ENCODE peak calls at places on chromosomes 6 and 20, in five cellular contexts. F is pancreas, R is PC-9, T is endodermal cell, U is IMR-90. G is an unnamed sample. For H3K4me1, the result is how much of the 10 kb centered on the place peaks cover.

GRCh38 chr6:139370047-139370706 is 4.3 kb downstream of the CITED2 start:
- DNase-seq in F (no peak), U (peak), T (peak), R (peak), G (no peak)

GRCh38 chr6:97501875-97502274 is 218.9 kb upstream of the MMS22L start:
- DNase-seq in T (no peak), F (no peak), R (no peak), U (no peak), G (no peak)

GRCh38 chr6:139014945-139015344 is 13.6 kb upstream of the ABRACL start:
- DNase-seq in T (no peak), U (no peak), R (no peak), F (no peak), G (no peak)

GRCh38 chr6:79538481-79538971 is 1.3 kb upstream of the LCA5 start:
- DNase-seq in T (no peak), F (no peak), U (no peak), R (peak), G (no peak)

GRCh38 chr6:42564496-42564890 is 664 bp downstream of the UBR2 start:
- DNase-seq in R (no peak), U (no peak), F (no peak), T (no peak), G (no peak)

GRCh38 chr6:12296255-12296573 is 6.1 kb downstream of the EDN1 start:
- DNase-seq in T (no peak), F (no peak), U (peak), R (no peak), G (no peak)

GRCh38 chr6:168291450-168291849 is 28.1 kb downstream of the DACT2 start:
- DNase-seq in R (no peak), T (no peak), F (no peak), U (no peak), G (no peak)

GRCh38 chr6:45548657-45549515 is 171.2 kb upstream of the SUPT3H start:
- DNase-seq in F (no peak), U (peak), R (no peak), T (no peak), G (no peak)

GRCh38 chr6:154343473-154344308 is 12.9 kb downstream of the IPCEF1 start:
- DNase-seq in R (peak), U (peak), F (peak), T (peak), G (no peak)

GRCh38 chr20:38195521-38195920 is 30.5 kb upstream of the TGM2 start:
- DNase-seq in R (peak), F (no peak), U (no peak), T (peak), G (no peak)

GRCh38 chr6:7954477-7955200 is 44.1 kb upstream of the TXNDC5 start:
- DNase-seq in F (no peak), R (no peak), T (no peak), U (no peak), G (no peak)

GRCh38 chr20:53304146-53304545 is 289.5 kb downstream of the ZNF217 start:
- DNase-seq in F (no peak), T (no peak), U (no peak), R (no peak), G (no peak)

GRCh38 chr6:111552241-111552744 is 53.4 kb downstream of the TRAF3IP2 start:
- DNase-seq in U (peak), F (no peak), T (peak), R (peak), G (peak)

GRCh38 chr20:36310215-36310981 is 4.3 kb downstream of the DLGAP4 start:
- DNase-seq in F (no peak), T (peak), U (no peak), R (no peak), G (no peak)

GRCh38 chr6:105759946-105760345 is 326.2 kb upstream of the PRDM1 start:
- DNase-seq in F (no peak), U (peak), T (no peak), R (no peak), G (no peak)

GRCh38 chr20:7516631-7517051 is 423.6 kb downstream of the HAO1 start:
- DNase-seq in F (no peak), R (no peak), T (no peak), U (no peak), G (no peak)

GRCh38 chr6:122289721-122290501 is 109.5 kb upstream of the HSF2 start:
- DNase-seq in U (peak), T (peak), F (no peak), R (no peak), G (no peak)

GRCh38 chr6:40631760-40632159 is 44.6 kb upstream of the LRFN2 start:
- DNase-seq in R (no peak), F (no peak), T (peak), U (no peak), G (no peak)

GRCh38 chr6:36216559-36216958 is 20.0 kb downstream of the BRPF3 start:
- DNase-seq in R (no peak), T (no peak), U (peak), F (no peak), G (no peak)

GRCh38 chr20:51398552-51398951 is 144.0 kb downstream of the NFATC2 start:
- DNase-seq in R (no peak), U (no peak), F (no peak), T (no peak), G (no peak)

GRCh38 chr6:15359335-15359862 is 113.5 kb downstream of the JARID2 start:
- DNase-seq in T (no peak), U (peak), R (no peak), F (no peak), G (peak)

GRCh38 chr20:32570401-32571190 is 14.5 kb downstream of the NOL4L start:
- DNase-seq in U (no peak), R (peak), T (peak), F (no peak), G (no peak)

GRCh38 chr20:53126185-53126584 is 154.0 kb downstream of the TSHZ2 start:
- DNase-seq in U (no peak), F (no peak), T (no peak), R (no peak), G (no peak)

GRCh38 chr6:163691049-163691448 is 276.5 kb downstream of the QKI start:
- DNase-seq in R (no peak), T (no peak), U (no peak), F (no peak), G (no peak)

GRCh38 chr6:156451726-156452125 is 325.5 kb upstream of the ARID1B start:
- DNase-seq in R (no peak), U (no peak), F (no peak), T (no peak), G (no peak)

GRCh38 chr6:156449128-156449527 is 328.1 kb upstream of the ARID1B start:
- DNase-seq in R (no peak), U (no peak), T (no peak), F (no peak), G (no peak)

GRCh38 chr6:156450421-156450820 is 326.8 kb upstream of the ARID1B start:
- DNase-seq in U (no peak), F (no peak), R (no peak), T (no peak), G (no peak)

GRCh38 chr6:156449569-156449968 is 327.6 kb upstream of the ARID1B start:
- DNase-seq in T (no peak), U (no peak), R (no peak), F (no peak), G (no peak)

DNA sequence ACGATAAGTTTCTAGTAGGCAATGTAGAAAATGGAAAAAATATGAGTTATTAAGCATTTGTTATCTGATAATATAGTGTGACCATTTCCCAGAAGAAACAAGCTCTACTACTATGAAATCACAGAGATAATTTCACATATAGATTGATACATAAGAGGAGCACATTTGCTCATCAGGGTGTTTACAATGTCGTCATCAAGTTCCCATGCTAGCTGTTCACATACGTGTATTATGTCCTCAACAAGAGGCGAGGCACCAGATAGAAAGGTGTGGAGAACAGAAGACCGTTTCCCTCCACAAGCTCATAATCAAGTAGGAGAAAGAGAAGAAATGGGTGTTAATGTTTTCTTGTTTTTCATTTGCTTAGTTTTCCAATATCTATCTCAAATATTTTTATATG is 326.1 kb upstream of the ARID1B start:
- DNase-seq in U (no peak), F (no peak), T (no peak), R (no peak), G (no peak)
- H3K4me1 ChIP-seq in U (under half), F (under half), T (under half), R (under half), G (under half)

DNA sequence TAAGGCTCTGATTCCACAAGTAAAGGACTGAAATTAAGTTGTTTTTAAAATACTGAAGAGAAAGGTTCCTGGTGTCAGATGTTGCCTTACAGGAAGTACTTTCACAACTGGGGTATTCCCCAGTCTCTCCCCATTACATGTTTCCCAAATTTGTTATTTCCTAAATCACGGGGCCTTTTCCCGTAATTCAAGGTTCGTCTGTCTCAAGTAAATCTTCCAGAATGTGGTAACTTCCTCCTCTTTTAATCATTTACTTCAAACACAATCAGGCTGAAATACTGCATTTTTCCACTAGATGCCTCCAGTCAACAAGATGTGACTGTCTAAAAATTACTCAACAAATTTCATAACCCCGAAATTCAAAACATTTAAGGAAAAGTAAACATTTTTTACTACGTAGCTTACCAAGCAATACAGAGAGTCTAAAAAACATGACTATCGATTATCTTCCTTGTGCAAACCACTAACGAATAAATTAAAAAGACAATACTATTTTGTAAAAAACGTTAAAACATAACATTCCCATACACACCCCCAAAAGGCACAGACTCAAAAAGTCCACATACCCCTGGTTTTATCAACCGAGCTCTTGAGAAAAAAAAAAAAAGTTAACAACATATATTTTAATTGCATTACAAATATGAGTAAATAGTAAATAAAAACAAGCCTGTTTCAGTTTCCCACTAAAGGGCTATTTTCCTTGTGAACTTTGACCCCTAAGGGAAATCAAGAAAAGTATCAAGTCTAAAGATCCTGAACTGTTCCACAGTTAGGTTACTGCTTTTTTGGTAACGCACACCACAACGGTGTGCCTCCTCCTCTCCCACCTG is 1.7 kb downstream of the SOD2 start:
- DNase-seq in R (peak), T (no peak), U (peak), F (no peak), G (no peak)
- H3K27ac ChIP-seq in R (peak), T (no peak), U (peak), F (peak), G (peak)

DNA sequence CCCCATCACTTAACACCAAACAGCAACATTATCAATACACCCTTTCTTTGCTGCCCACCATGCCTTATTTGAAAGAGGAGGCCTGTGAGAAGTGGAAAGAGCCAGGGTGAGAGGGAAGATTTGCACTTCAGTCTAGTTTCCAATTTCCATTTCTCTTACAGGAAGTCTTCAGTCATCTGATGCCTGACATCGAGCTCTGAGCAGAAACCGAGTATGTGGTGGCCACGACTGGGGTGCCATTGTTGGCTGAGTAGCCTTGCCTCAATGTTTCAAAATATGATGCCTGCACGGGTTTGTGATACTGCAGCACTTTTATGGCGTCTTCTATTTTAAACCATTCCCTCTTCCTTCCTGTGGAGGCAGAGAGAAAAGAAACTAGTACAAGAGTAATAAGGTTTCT is 39.8 kb upstream of the SMIM29 start:
- DNase-seq in T (no peak), U (no peak), F (no peak), R (no peak), G (no peak)
- H3K4me3 ChIP-seq in T (no peak), U (no peak), F (no peak), R (no peak), G (no peak)

GRCh38 chr6:137749595-137750215 is 117.4 kb upstream of the TNFAIP3 start:
- DNase-seq in T (no peak), U (peak), R (no peak), F (no peak), G (no peak)

GRCh38 chr6:137743493-137743892 is 123.6 kb upstream of the TNFAIP3 start:
- DNase-seq in T (no peak), R (peak), F (no peak), U (no peak), G (no peak)

GRCh38 chr6:137745321-137745720 is 121.7 kb upstream of the TNFAIP3 start:
- DNase-seq in T (no peak), U (no peak), F (no peak), R (no peak), G (no peak)

GRCh38 chr6:137744877-137745276 is 122.2 kb upstream of the TNFAIP3 start:
- DNase-seq in F (no peak), U (no peak), R (no peak), T (no peak), G (no peak)

DNA sequence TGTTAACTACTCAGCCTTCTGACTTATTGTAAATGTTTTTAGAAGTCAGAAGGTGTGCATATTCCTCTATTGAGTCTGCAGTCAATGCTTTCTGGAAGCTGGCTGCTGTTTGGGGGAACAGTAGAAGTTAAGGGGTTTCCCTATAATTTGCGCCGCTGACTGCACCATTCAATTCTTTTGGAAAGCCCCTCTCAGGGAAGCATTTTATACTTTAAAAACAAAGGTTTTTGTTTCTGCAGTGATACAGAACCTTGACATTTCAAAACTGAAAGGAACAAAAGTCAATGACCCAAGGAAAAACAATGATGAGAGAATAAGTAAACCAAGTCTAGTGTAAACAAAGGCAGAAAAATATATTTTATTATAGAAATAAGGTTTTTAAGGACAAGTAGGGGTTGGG is 120.8 kb upstream of the TNFAIP3 start:
- DNase-seq in U (no peak), R (no peak), T (no peak), F (no peak), G (no peak)
- H3K4me1 ChIP-seq in U (under half), R (under half), T (under half), F (under half), G (under half)

GRCh38 chr20:12040261-12040660 is 122.6 kb downstream of the BTBD3 start:
- DNase-seq in F (no peak), T (no peak), U (no peak), R (no peak), G (no peak)
- H3K27ac ChIP-seq in F (no peak), T (no peak), U (no peak), R (no peak), G (no peak)

GRCh38 chr6:63442870-63443269 is 123.1 kb upstream of the LGSN start:
- DNase-seq in T (no peak), F (no peak), R (no peak), U (no peak), G (no peak)

GRCh38 chr6:63447134-63447533 is 125.1 kb upstream of the LOC128125822 start:
- DNase-seq in T (no peak), U (no peak), F (no peak), R (no peak), G (no peak)

GRCh38 chr6:63441266-63441956 is 121.6 kb upstream of the LGSN start:
- DNase-seq in R (no peak), U (no peak), F (no peak), T (peak), G (no peak)

GRCh38 chr6:63446405-63446804 is 125.9 kb upstream of the LOC128125822 start:
- DNase-seq in F (no peak), T (no peak), U (no peak), R (no peak), G (no peak)

GRCh38 chr6:63444768-63445167 is 125.0 kb upstream of the LGSN start:
- DNase-seq in T (no peak), R (no peak), U (no peak), F (no peak), G (no peak)
- H3K4me3 ChIP-seq in T (no peak), R (no peak), U (no peak), F (no peak), G (no peak)